ENCODE peak calls at places on chromosomes 4 and X, in four cellular contexts. B, V, Y and M are unnamed samples.

GRCh38 chrX:133495464-133496391 is 80.4 kb upstream of the GPC4 start:
- DNase-seq in Y (no peak), V (no peak), B (peak), M (peak)

GRCh38 chr4:21769404-21770147 is 179.0 kb downstream of the KCNIP4 start:
- DNase-seq in Y (no peak), V (no peak), B (peak), M (no peak)

GRCh38 chr4:121072836-121073362 is 564 bp upstream of the NDNF start:
- DNase-seq in V (no peak), B (no peak), Y (peak), M (no peak)

GRCh38 chr4:155491336-155492131 is 114.8 kb upstream of the MAP9 start:
- DNase-seq in V (no peak), B (peak), Y (no peak), M (no peak)

GRCh38 chr4:4574052-4574451 is 32.2 kb upstream of the STX18 start:
- DNase-seq in B (no peak), Y (no peak), V (no peak), M (no peak)

GRCh38 chr4:87316961-87317360 is 5.7 kb downstream of the HSD17B13 start:
- DNase-seq in Y (no peak), B (no peak), V (peak), M (no peak)

GRCh38 chrX:43140546-43140945 is 362.6 kb upstream of the PPP1R2C start:
- DNase-seq in B (no peak), V (no peak), Y (no peak), M (no peak)

GRCh38 chrX:17655232-17656034 is 81.9 kb upstream of the SCML1 start:
- DNase-seq in B (peak), V (no peak), Y (peak), M (no peak)

GRCh38 chrX:14032383-14032782 is 2.7 kb upstream of the GEMIN8 start:
- DNase-seq in V (peak), Y (peak), B (peak), M (no peak)

GRCh38 chr4:55312491-55313101 is 33.4 kb upstream of the SRD5A3 start:
- DNase-seq in V (peak), B (peak), Y (peak), M (peak)
- TF ChIP-seq CTCF in V (peak), B (peak), Y (peak), M (peak)

DNA sequence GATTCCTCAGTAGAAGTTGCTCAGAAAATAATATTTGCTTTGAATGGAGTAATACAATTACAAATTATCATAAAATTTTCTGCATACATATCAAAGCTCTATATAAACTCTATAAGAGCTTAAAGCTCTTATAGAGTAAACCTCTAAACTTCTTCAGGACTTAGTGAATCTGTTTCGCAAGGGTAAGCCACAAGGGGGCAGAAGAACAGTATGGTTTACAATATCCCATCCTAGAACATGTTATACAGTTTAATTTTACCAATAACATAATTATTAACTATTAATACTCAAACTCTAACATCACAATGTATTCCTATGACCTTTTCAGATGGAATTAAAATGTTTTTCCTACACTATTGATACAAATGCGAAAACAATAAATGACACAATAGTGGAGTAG is 33.8 kb upstream of the SPANXN1 start:
- DNase-seq in Y (no peak), B (no peak), V (peak), M (no peak)
- TF ChIP-seq CTCF in Y (no peak), B (no peak), V (peak), M (no peak)

GRCh38 chr4:15756361-15756861 is 21.7 kb upstream of the CD38 start:
- DNase-seq in Y (no peak), V (peak), B (peak), M (no peak)
- TF ChIP-seq CTCF in Y (no peak), V (peak), B (peak), M (no peak)

DNA sequence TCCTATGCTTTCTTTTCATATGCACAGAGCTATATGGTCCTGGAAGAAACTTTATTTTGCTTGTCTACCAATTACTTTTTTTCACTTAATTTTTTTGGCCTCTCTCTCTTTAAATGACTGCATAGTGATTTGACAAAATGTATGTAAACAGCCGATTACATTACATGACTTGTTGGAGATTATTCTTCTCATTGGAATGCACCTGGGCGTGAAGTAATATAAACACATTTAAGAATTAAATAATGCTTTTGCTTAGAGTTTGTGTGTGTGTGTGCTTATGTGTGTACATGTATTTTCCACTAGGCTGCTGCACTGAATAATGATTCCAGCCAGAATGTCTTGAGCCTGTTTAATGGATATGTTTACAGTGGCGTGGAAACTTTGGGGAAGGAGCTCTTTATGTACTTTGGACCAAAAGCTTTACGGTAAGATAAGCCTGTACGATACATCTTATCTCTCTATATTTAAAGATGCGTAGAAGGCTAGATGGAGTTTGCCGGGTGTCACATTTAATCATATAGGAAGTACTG is 12.5 kb downstream of the NEIL3 start:
- DNase-seq in Y (no peak), B (peak), V (no peak), M (no peak)
- TF ChIP-seq CTCF in Y (no peak), B (no peak), V (no peak), M (no peak)

GRCh38 chr4:103498161-103499070 is 221.4 kb downstream of the TACR3 start:
- DNase-seq in Y (no peak), V (no peak), B (peak), M (no peak)

GRCh38 chr4:103497692-103498091 is 222.1 kb downstream of the TACR3 start:
- DNase-seq in Y (no peak), V (no peak), B (no peak), M (no peak)

GRCh38 chr4:103496800-103497199 is 223.0 kb downstream of the TACR3 start:
- DNase-seq in Y (no peak), V (no peak), B (no peak), M (no peak)

GRCh38 chr4:103493450-103494159 is 226.2 kb downstream of the TACR3 start:
- DNase-seq in V (no peak), Y (no peak), B (peak), M (no peak)

DNA sequence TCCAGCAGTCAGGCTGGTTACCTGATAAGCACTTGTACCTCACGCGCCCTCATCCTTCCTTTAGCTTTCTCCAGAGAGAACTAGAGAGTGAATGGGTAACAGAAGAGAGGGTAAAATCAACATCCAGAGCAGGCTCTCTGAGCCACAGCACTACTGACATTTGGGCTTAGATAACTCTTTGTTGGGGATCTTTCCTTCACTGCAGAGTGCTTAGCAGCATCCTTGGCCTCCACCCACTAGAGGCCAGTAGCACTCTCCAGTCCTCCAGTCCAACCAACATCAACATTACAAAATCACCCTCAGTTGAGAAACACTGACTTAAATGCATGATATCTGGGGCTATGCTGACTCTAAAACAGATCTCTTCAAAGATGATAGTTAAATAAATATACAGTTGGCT is 220.7 kb downstream of the TACR3 start:
- DNase-seq in Y (no peak), B (no peak), V (peak), M (no peak)
- TF ChIP-seq CTCF in Y (no peak), B (peak), V (peak), M (no peak)

DNA sequence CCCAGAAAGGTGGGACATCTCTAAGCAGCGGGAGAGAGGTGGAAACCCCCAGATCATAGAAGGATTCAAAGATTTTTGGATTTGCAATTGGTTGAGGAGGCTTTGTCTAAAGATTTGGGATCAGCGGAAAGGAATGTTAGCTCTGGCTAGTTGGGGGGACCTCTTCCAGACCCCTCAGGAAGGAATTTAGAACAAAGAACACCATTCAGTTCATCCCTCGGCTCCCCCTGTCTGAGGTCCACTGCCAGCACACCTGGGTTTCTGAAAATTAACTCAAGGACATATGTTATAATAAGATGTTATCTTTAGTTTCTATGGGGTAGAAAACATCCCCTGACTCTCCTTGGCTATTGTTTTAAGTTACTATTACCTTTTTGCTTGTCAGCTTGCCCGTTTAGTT is 163.6 kb downstream of the CEP135 start:
- DNase-seq in B (no peak), V (no peak), Y (no peak), M (no peak)
- TF ChIP-seq CTCF in B (no peak), V (no peak), Y (peak), M (no peak)

GRCh38 chr4:69156913-69157312 is 57.6 kb downstream of the UGT2B11 start:
- DNase-seq in V (no peak), B (no peak), Y (peak), M (no peak)
- TF ChIP-seq CTCF in V (no peak), B (no peak), Y (peak), M (peak)

DNA sequence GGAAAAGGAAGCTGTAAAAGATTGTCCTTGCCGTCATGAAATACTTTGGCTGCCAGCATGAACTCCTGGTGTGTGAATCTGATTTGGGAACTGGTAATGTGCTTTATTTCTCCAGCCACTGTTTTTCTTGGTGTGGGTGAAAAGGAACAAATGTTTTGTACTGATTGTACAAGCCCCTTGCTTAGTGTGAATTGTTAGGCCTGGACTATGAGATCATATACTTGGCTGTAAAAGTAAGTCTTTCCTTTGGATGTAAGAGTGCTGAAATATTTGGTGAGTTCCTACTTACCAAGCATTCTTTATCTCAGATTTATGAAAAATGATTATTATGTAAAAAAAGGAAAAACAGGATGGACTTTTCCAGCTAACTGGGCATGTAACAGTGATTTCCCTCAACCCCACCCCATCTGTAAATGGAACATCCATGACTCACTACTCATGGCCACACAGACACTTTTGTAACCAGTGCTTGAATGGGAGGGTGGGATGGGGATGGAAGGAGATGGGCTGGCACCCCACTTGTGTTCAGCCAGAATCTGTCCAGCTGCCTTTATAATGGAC is 6.3 kb downstream of the FNIP2 start:
- DNase-seq in B (peak), Y (no peak), V (no peak), M (no peak)
- TF ChIP-seq CTCF in B (no peak), Y (no peak), V (no peak), M (no peak)

DNA sequence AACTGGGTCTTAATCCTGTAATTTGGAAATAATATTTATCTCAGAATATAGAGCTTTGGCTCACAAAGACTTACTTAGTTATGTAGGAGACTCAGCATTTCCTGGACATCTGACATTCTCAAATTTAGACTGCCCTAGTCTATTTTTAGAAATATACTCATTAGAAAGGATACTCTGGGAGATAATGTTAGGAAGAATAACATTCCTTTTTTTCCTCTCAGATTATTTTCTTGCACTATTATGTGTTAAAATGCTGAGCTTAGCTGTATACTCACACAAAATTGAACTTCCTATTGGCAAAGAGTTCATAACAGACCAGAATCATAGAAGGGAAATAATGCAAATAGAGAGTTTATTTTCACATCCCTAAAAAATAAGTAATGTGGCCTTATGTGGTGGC is 1424.9 kb upstream of the PCDH7 start:
- DNase-seq in V (no peak), B (no peak), Y (no peak), M (no peak)
- TF ChIP-seq CTCF in V (no peak), B (no peak), Y (no peak), M (no peak)